ENCODE peak calls at places on chromosomes 1 and 21, in eight cellular contexts. Z, P, F, O, B, J, N and T are unnamed samples.

GRCh38 chr1:178037510-178038253 is 56.2 kb upstream of the RASAL2 start:
- DNase-seq in Z (peak), P (no peak), F (peak), O (no peak), B (no peak), J (no peak), N (peak), T (no peak)

GRCh38 chr21:15543473-15543872 is 186.3 kb upstream of the USP25 start:
- DNase-seq in Z (no peak), P (no peak), F (no peak), O (no peak), B (no peak), J (no peak), N (no peak), T (no peak)

GRCh38 chr1:5826601-5827000 is 165.6 kb downstream of the NPHP4 start:
- DNase-seq in Z (no peak), P (no peak), F (no peak), O (no peak), B (no peak), J (no peak), N (no peak), T (no peak)

GRCh38 chr21:39818557-39818956 is 48.7 kb upstream of the PCP4 start:
- DNase-seq in Z (no peak), P (no peak), F (no peak), O (no peak), B (no peak), J (no peak), N (no peak), T (no peak)

GRCh38 chr1:91621907-91622306 is 121.3 kb downstream of the CDC7 start:
- DNase-seq in Z (no peak), P (no peak), F (no peak), O (no peak), B (no peak), J (no peak), N (no peak), T (no peak)

GRCh38 chr1:54476231-54477109 is 70.3 kb upstream of the SSBP3 start:
- DNase-seq in Z (no peak), P (no peak), F (no peak), O (no peak), B (no peak), J (no peak), N (no peak), T (no peak)

GRCh38 chr1:198151688-198152087 is 5.1 kb upstream of the NEK7 start:
- DNase-seq in Z (no peak), P (no peak), F (no peak), O (no peak), B (no peak), J (no peak), N (no peak), T (no peak)

GRCh38 chr1:232555581-232556189 is 74.2 kb downstream of the SIPA1L2 start:
- DNase-seq in Z (no peak), P (no peak), F (no peak), O (no peak), B (no peak), J (no peak), N (no peak), T (no peak)

GRCh38 chr21:45033791-45034555 is 40.4 kb upstream of the ADARB1 start:
- DNase-seq in Z (peak), P (no peak), F (no peak), O (peak), B (no peak), J (no peak), N (no peak), T (no peak)

GRCh38 chr1:204972461-204972860 is 70.6 kb upstream of the CNTN2 start:
- DNase-seq in Z (no peak), P (no peak), F (no peak), O (no peak), B (no peak), J (no peak), N (no peak), T (no peak)

GRCh38 chr1:244089561-244089960 is 38.5 kb downstream of the ZBTB18 start:
- DNase-seq in Z (no peak), P (no peak), F (no peak), O (no peak), B (no peak), J (no peak), N (no peak), T (no peak)

GRCh38 chr21:33395866-33396265 is 7.3 kb upstream of the IFNGR2 start:
- DNase-seq in Z (no peak), P (no peak), F (no peak), O (no peak), B (no peak), J (no peak), N (no peak), T (no peak)

GRCh38 chr1:1308756-1309524 is 543 bp downstream of the PUSL1 start:
- DNase-seq in Z (no peak), P (peak), F (no peak), O (no peak), B (no peak), J (no peak), N (no peak), T (peak)

GRCh38 chr21:36976882-36977651 is 10.6 kb upstream of the HLCS start:
- DNase-seq in Z (peak), P (peak), F (peak), O (no peak), B (peak), J (no peak), N (peak), T (peak)

GRCh38 chr1:50610563-50610962 is 187.3 kb upstream of the DMRTA2 start:
- DNase-seq in Z (no peak), P (peak), F (no peak), O (no peak), B (peak), J (no peak), N (no peak), T (peak)

GRCh38 chr1:39976732-39977131 is 21.8 kb downstream of the MFSD2A start:
- DNase-seq in Z (no peak), P (no peak), F (no peak), O (no peak), B (no peak), J (no peak), N (no peak), T (no peak)

GRCh38 chr1:225611537-225612223 is 41.2 kb downstream of the ENAH start:
- DNase-seq in Z (no peak), P (no peak), F (no peak), O (no peak), B (no peak), J (no peak), N (no peak), T (no peak)

GRCh38 chr1:66374561-66375111 is 159.3 kb upstream of the SGIP1 start:
- DNase-seq in Z (no peak), P (peak), F (no peak), O (no peak), B (peak), J (peak), N (no peak), T (peak)

GRCh38 chr1:156656779-156657160 is 14.9 kb downstream of the BCAN start:
- DNase-seq in Z (no peak), P (no peak), F (peak), O (no peak), B (no peak), J (no peak), N (no peak), T (no peak)

GRCh38 chr1:212477014-212477679 is 44.4 kb downstream of the NENF start:
- DNase-seq in Z (peak), P (peak), F (peak), O (peak), B (peak), J (peak), N (peak), T (peak)

GRCh38 chr1:218507355-218508002 is 162.3 kb downstream of the TGFB2 start:
- DNase-seq in Z (no peak), P (no peak), F (no peak), O (no peak), B (no peak), J (no peak), N (no peak), T (no peak)

GRCh38 chr1:59138402-59138801 is 158.5 kb upstream of the FGGY start:
- DNase-seq in Z (no peak), P (no peak), F (no peak), O (no peak), B (no peak), J (no peak), N (no peak), T (no peak)

GRCh38 chr1:85580046-85580411 is 532 bp upstream of the CCN1 start:
- DNase-seq in Z (peak), P (peak), F (peak), O (no peak), B (no peak), J (no peak), N (peak), T (peak)

GRCh38 chr1:218488986-218489385 is 143.8 kb downstream of the TGFB2 start:
- DNase-seq in Z (no peak), P (no peak), F (no peak), O (no peak), B (no peak), J (no peak), N (no peak), T (no peak)

GRCh38 chr1:21520899-21521716 is 11.9 kb downstream of the ALPL start:
- DNase-seq in Z (no peak), P (no peak), F (no peak), O (no peak), B (peak), J (peak), N (no peak), T (no peak)

GRCh38 chr1:197783510-197783948 is 8.2 kb upstream of the DENND1B start:
- DNase-seq in Z (no peak), P (no peak), F (no peak), O (peak), B (no peak), J (peak), N (no peak), T (no peak)

GRCh38 chr1:53398585-53399365 is 60.4 kb upstream of the DMRTB1 start:
- DNase-seq in Z (no peak), P (no peak), F (no peak), O (no peak), B (no peak), J (no peak), N (no peak), T (no peak)

GRCh38 chr1:46288485-46289133 is 14.8 kb downstream of the LRRC41 start:
- DNase-seq in Z (no peak), P (no peak), F (no peak), O (no peak), B (no peak), J (peak), N (no peak), T (no peak)

GRCh38 chr1:88935522-88936222 is 44.3 kb upstream of the GTF2B start:
- DNase-seq in Z (no peak), P (peak), F (no peak), O (no peak), B (peak), J (no peak), N (peak), T (peak)

GRCh38 chr1:151222130-151222529 is 23.8 kb downstream of the PIP5K1A start:
- DNase-seq in Z (no peak), P (no peak), F (peak), O (no peak), B (no peak), J (no peak), N (no peak), T (no peak)

GRCh38 chr1:33182896-33183295 is 1.1 kb upstream of the TRIM62 start:
- DNase-seq in Z (no peak), P (no peak), F (no peak), O (no peak), B (no peak), J (no peak), N (no peak), T (peak)

GRCh38 chr1:24267003-24267402 is 52.2 kb upstream of the GRHL3 start:
- DNase-seq in Z (no peak), P (no peak), F (no peak), O (no peak), B (no peak), J (no peak), N (no peak), T (no peak)

GRCh38 chr1:165678509-165678908 is 19.9 kb downstream of the ALDH9A1 start:
- DNase-seq in Z (no peak), P (no peak), F (no peak), O (no peak), B (no peak), J (no peak), N (no peak), T (no peak)

GRCh38 chr1:63714482-63714760 is 59.4 kb upstream of the ROR1 start:
- DNase-seq in Z (no peak), P (no peak), F (no peak), O (no peak), B (no peak), J (no peak), N (no peak), T (no peak)

GRCh38 chr1:206883876-206884275 is 13.4 kb upstream of the IL24 start:
- DNase-seq in Z (no peak), P (no peak), F (no peak), O (no peak), B (no peak), J (no peak), N (no peak), T (no peak)

GRCh38 chr1:1290238-1290731 is 10.0 kb downstream of the SCNN1D start:
- DNase-seq in Z (no peak), P (peak), F (peak), O (no peak), B (no peak), J (no peak), N (peak), T (peak)

GRCh38 chr1:30461640-30462039 is 261.7 kb downstream of the MATN1 start:
- DNase-seq in Z (no peak), P (no peak), F (no peak), O (no peak), B (no peak), J (no peak), N (no peak), T (no peak)
- TF ChIP-seq CTCF in Z (no peak), P (no peak), F (no peak), O (no peak), B (no peak), J (no peak), N (no peak), T (no peak)

GRCh38 chr1:160597705-160598104 is 18.4 kb upstream of the CD84 start:
- DNase-seq in Z (no peak), P (no peak), F (no peak), O (no peak), B (no peak), J (no peak), N (no peak), T (no peak)
- TF ChIP-seq CTCF in Z (no peak), P (no peak), F (no peak), O (no peak), B (no peak), J (no peak), N (no peak), T (no peak)

DNA sequence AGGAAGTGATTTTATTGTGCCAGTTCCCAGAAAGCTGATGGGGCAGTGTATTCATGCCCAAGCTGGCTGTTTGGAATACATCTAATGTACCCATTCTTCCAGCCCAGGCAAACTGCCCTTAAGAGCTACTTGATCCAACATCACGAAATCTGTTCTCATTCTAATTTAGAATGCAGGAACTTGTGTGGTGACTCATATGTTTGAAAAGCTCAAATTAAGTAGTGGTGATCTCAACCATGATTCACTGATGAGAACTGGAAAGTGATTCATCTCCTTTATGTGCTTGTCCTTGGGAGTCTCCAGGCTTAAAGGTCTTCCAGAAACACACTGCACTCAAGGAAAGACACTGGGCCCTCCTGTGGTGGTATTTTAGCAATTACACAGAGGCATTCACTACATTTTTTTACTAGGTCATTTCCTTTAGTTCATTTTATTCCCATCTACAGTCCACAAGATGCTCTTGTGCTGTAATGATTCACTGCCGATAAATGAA is 65.4 kb downstream of the RPE65 start:
- DNase-seq in Z (no peak), P (no peak), F (peak), O (peak), B (no peak), J (peak), N (no peak), T (no peak)
- TF ChIP-seq CTCF in Z (no peak), P (no peak), F (peak), O (peak), B (no peak), J (peak), N (no peak), T (no peak)

DNA sequence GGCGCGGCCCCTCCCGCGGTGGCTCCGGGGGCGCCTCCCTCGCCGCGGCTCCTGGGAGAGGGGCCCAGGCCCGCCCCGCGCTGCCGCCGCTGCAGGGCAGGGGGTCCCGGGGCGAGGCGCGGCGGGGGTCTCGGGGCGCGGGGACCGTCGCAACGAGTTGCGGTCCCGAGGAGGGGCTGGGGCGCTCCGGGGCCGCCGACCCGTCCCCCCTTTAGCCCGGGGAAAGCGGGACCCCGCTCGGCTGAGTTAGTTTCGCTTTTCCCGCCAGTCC is 482 bp downstream of the SPSB1 start:
- DNase-seq in Z (no peak), P (no peak), F (no peak), O (no peak), B (no peak), J (no peak), N (no peak), T (no peak)
- TF ChIP-seq CTCF in Z (no peak), P (no peak), F (no peak), O (no peak), B (no peak), J (no peak), N (no peak), T (no peak)

GRCh38 chr1:152495066-152495675 is 15.4 kb upstream of the LCE5A start:
- DNase-seq in Z (no peak), P (no peak), F (peak), O (no peak), B (peak), J (no peak), N (peak), T (peak)

GRCh38 chr1:152502496-152503180 is 8.0 kb upstream of the LCE5A start:
- DNase-seq in Z (no peak), P (no peak), F (no peak), O (peak), B (no peak), J (no peak), N (no peak), T (no peak)

GRCh38 chr1:152501704-152502103 is 8.9 kb upstream of the LCE5A start:
- DNase-seq in Z (no peak), P (no peak), F (no peak), O (no peak), B (no peak), J (no peak), N (no peak), T (no peak)

GRCh38 chr1:152497273-152497672 is 13.3 kb upstream of the LCE5A start:
- DNase-seq in Z (no peak), P (no peak), F (no peak), O (no peak), B (peak), J (no peak), N (peak), T (no peak)
- TF ChIP-seq CTCF in Z (no peak), P (no peak), F (no peak), O (peak), B (peak), J (no peak), N (peak), T (peak)

GRCh38 chr1:48938975-48939374 is 162.3 kb upstream of the BEND5 start:
- DNase-seq in Z (no peak), P (no peak), F (no peak), O (no peak), B (no peak), J (no peak), N (no peak), T (no peak)

GRCh38 chr1:48943393-48943792 is 166.7 kb upstream of the BEND5 start:
- DNase-seq in Z (no peak), P (no peak), F (no peak), O (no peak), B (no peak), J (peak), N (no peak), T (no peak)

GRCh38 chr1:48939828-48940227 is 163.1 kb upstream of the BEND5 start:
- DNase-seq in Z (no peak), P (no peak), F (no peak), O (no peak), B (no peak), J (no peak), N (no peak), T (no peak)

GRCh38 chr1:48940354-48940753 is 163.7 kb upstream of the BEND5 start:
- DNase-seq in Z (no peak), P (no peak), F (no peak), O (no peak), B (no peak), J (no peak), N (no peak), T (no peak)

DNA sequence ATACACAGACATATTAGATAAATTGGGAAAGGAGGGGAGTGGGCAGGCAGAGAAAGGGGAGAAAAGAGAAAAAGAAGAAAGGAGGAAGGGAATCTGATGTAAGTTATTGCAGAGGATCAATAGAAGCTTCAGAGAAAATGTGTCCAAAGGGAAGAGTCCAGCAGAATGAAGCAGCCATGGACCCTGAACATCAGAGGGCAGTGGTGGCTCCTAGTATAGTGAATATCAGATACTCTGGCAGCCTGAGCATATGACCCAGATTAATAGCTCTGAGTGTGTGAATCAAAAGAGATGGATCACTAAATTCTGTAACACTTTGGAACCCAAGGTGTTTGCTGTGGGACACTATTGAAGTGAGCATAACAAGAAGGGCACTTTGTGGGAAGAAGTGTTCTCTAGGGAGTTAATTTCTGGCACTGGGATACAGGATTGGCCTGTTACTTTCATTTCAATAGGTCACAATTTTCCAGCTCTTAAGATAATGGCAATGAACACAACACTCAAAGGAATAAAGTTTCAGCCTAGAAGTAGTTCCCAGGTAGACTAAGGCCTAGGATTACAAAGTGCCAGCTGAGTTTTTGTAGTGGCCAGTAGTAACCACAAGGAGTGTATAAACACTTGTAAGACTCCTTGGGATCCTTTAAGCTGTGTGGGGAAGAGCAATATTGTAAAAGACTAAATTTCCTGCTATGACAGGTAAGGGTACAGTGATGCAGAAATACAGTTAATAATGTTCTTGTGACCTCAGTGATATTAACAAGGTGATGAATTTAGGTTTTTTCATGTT is 164.4 kb upstream of the BEND5 start:
- DNase-seq in Z (no peak), P (no peak), F (no peak), O (no peak), B (no peak), J (no peak), N (no peak), T (no peak)
- TF ChIP-seq CTCF in Z (no peak), P (no peak), F (no peak), O (no peak), B (no peak), J (no peak), N (no peak), T (no peak)